ENCODE peak calls at places on chromosomes 7 and 10, in seven cellular contexts. Z is anterior cingulate cortex; N is spleen; Q is naive thymus-derived CD8-positive, alpha-beta T cell; Y is DMS53; J is activated CD8-positive, alpha-beta T cell treated with anti-CD3 and anti-CD28 coated beads for 36 hours; X is smooth muscle cell of the brain vasculature. E is an unnamed sample.

GRCh38 chr7:151700621-151701185 is 176.2 kb downstream of the PRKAG2 start:
- DNase-seq in Q (no peak), Z (no peak), Y (no peak), N (no peak), X (no peak), J (no peak), E (no peak)

GRCh38 chr7:8058852-8059251 is 90.3 kb downstream of the GLCCI1 start:
- DNase-seq in Q (no peak), Y (no peak), Z (no peak), X (no peak), N (no peak), J (no peak), E (no peak)

GRCh38 chr7:107948645-107949442 is 54.1 kb downstream of the LAMB1 start:
- DNase-seq in Q (no peak), N (no peak), J (no peak), Z (no peak), Y (no peak), X (peak; percentile 78), E (no peak)

GRCh38 chr10:132643709-132644543 is 106.3 kb downstream of the INPP5A start:
- DNase-seq in N (peak; percentile 71), Q (no peak), Y (no peak), J (no peak), X (no peak), Z (no peak), E (no peak)

GRCh38 chr7:129228633-129229032 is 3.8 kb downstream of the AHCYL2 start:
- DNase-seq in J (no peak), Y (no peak), X (no peak), N (no peak), Z (no peak), Q (no peak), E (no peak)

GRCh38 chr7:132537451-132537850 is 38.8 kb downstream of the PLXNA4 start:
- DNase-seq in Q (no peak), Y (no peak), Z (peak; percentile 18), J (no peak), N (no peak), X (no peak), E (no peak)

GRCh38 chr10:19488592-19489280 is 327.5 kb upstream of the PLXDC2 start:
- DNase-seq in Z (peak; percentile 29), J (peak; percentile 9), Y (peak; percentile 68), N (peak; percentile 71), X (peak; percentile 4), Q (no peak), E (no peak)

GRCh38 chr7:28726563-28726962 is 231.6 kb downstream of the TRIL start:
- DNase-seq in N (no peak), Y (no peak), Z (peak; percentile 29), X (no peak), J (no peak), Q (no peak), E (no peak)

GRCh38 chr7:75033826-75034225 is 39.8 kb downstream of the RCC1L start:
- DNase-seq in N (no peak), Q (no peak), J (no peak), Y (no peak), Z (no peak), X (no peak), E (no peak)

GRCh38 chr10:88428442-88428841 is 154.7 kb downstream of the RNLS start:
- DNase-seq in J (no peak), Q (no peak), Y (peak; percentile 24), N (no peak), Z (no peak), X (no peak), E (no peak)

GRCh38 chr7:142177869-142178268 is 66.4 kb downstream of the MGAM2 start:
- DNase-seq in Y (no peak), X (no peak), Q (no peak), N (no peak), J (no peak), Z (no peak), E (no peak)

GRCh38 chr7:128796325-128796724 is 4.6 kb downstream of the CCDC136 start:
- DNase-seq in Q (no peak), N (no peak), J (no peak), X (no peak), Z (no peak), Y (no peak), E (no peak)

GRCh38 chr10:98790817-98791216 is 344.1 kb upstream of the HPS1 start:
- DNase-seq in J (no peak), Z (no peak), Y (peak; percentile 48), X (no peak), N (no peak), Q (no peak), E (no peak)

GRCh38 chr10:6320320-6321010 is 117.7 kb downstream of the PFKFB3 start:
- DNase-seq in Q (no peak), Z (no peak), J (peak; percentile 18), X (no peak), Y (peak; percentile 66), N (peak; percentile 81), E (no peak)

GRCh38 chr7:45592230-45592991 is 18.2 kb downstream of the ADCY1 start:
- DNase-seq in N (peak; percentile 68), Y (no peak), Q (no peak), J (no peak), X (no peak), Z (no peak), E (no peak)

GRCh38 chr10:6416892-6417512 is 163.1 kb downstream of the PRKCQ start:
- DNase-seq in N (no peak), Z (no peak), X (peak; percentile 37), Q (no peak), Y (peak; percentile 85), J (no peak), E (no peak)

GRCh38 chr10:15427836-15428414 is 56.8 kb upstream of the FAM171A1 start:
- DNase-seq in Y (peak; percentile 61), Z (no peak), N (no peak), X (no peak), Q (no peak), J (no peak), E (no peak)

GRCh38 chr10:34078798-34079470 is 736.2 kb downstream of the PARD3 start:
- DNase-seq in X (no peak), N (no peak), Q (no peak), Y (no peak), J (no peak), Z (no peak), E (no peak)

GRCh38 chr10:63681965-63682704 is 160.9 kb downstream of the REEP3 start:
- DNase-seq in N (no peak), Y (no peak), Z (no peak), J (no peak), X (no peak), Q (no peak), E (no peak)

GRCh38 chr7:137975223-137975622 is 26.7 kb downstream of the CREB3L2 start:
- DNase-seq in Z (peak; percentile 51), N (no peak), Y (no peak), Q (no peak), X (no peak), J (no peak), E (no peak)

GRCh38 chr7:27165655-27166474 is 528 bp upstream of the HOXA9 start:
- DNase-seq in Z (no peak), Y (no peak), J (no peak), Q (no peak), N (peak; percentile 30), X (no peak), E (no peak)

GRCh38 chr7:117951285-117951684 is 78.0 kb upstream of the CTTNBP2 start:
- DNase-seq in J (no peak), Z (no peak), X (no peak), Q (no peak), Y (no peak), N (no peak), E (no peak)

GRCh38 chr7:36280840-36281812 is 108.5 kb upstream of the ANLN start:
- DNase-seq in Y (peak; percentile 87), Q (no peak), X (no peak), J (no peak), N (no peak), Z (peak; percentile 85), E (no peak)

GRCh38 chr10:49397036-49397999 is 1.4 kb upstream of the DRGX start:
- DNase-seq in Z (no peak), N (no peak), X (no peak), Q (no peak), J (peak; percentile 5), Y (peak; percentile 80), E (no peak)

GRCh38 chr7:10237306-10237705 is 736.4 kb upstream of the PHF14 start:
- DNase-seq in J (no peak), N (no peak), Z (no peak), Q (no peak), Y (peak; percentile 92), X (peak; percentile 28), E (no peak)

GRCh38 chr7:140592957-140593356 is 47.7 kb downstream of the DENND2A start:
- DNase-seq in Q (no peak), Z (no peak), X (no peak), N (no peak), Y (no peak), J (no peak), E (no peak)

GRCh38 chr10:123391275-123392028 is 237.2 kb downstream of the BUB3 start:
- DNase-seq in N (no peak), J (no peak), Q (no peak), Z (no peak), X (no peak), Y (no peak), E (no peak)

GRCh38 chr7:23454880-23455526 is 15.3 kb downstream of the IGF2BP3 start:
- DNase-seq in X (no peak), N (no peak), Y (no peak), Z (no peak), J (no peak), Q (no peak), E (no peak)

E was measured in cerebellar nuclear complex.